ENCODE peak calls at places on chromosome 5, in six cellular contexts. I is foreskin fibroblast, V is natural killer cell, Z is colonic mucosa, L is RWPE1, R is hepatocyte. N is an unnamed sample.

GRCh38 chr5:124602925-124603650 is 143.4 kb downstream of the ZNF608 start:
- DNase-seq in I (peak; percentile 38), V (no peak), Z (no peak), L (no peak), R (no peak), N (peak; percentile 22)

GRCh38 chr5:147073098-147073497 is 161.7 kb upstream of the STK32A start:
- DNase-seq in I (no peak), V (no peak), Z (no peak), L (no peak), R (no peak), N (no peak)

GRCh38 chr5:64973226-64973625 is 204.5 kb downstream of the CWC27 start:
- DNase-seq in I (no peak), V (no peak), Z (no peak), L (no peak), R (no peak), N (no peak)

GRCh38 chr5:66151030-66151429 is 6.9 kb downstream of the SREK1 start:
- DNase-seq in I (no peak), V (no peak), Z (no peak), L (no peak), R (no peak), N (no peak)

GRCh38 chr5:114412509-114413171 is 50.8 kb downstream of the KCNN2 start:
- DNase-seq in I (peak; percentile 89), V (no peak), Z (no peak), L (peak; percentile 55), R (peak; percentile 58), N (no peak)

GRCh38 chr5:4907636-4908035 is 232.5 kb upstream of the ADAMTS16 start:
- DNase-seq in I (no peak), V (no peak), Z (no peak), L (no peak), R (no peak), N (no peak)

GRCh38 chr5:180640765-180641565 is 8.4 kb downstream of the FLT4 start:
- DNase-seq in I (no peak), V (no peak), Z (peak; percentile 14), L (no peak), R (no peak), N (no peak)

GRCh38 chr5:174745495-174745894 is 21.1 kb downstream of the MSX2 start:
- DNase-seq in I (no peak), V (no peak), Z (no peak), L (no peak), R (no peak), N (no peak)

GRCh38 chr5:78912085-78912771 is 72.9 kb downstream of the ARSB start:
- DNase-seq in I (peak; percentile 7), V (no peak), Z (no peak), L (no peak), R (no peak), N (no peak)

GRCh38 chr5:127754259-127754658 is 51.1 kb downstream of the CCDC192 start:
- DNase-seq in I (peak; percentile 11), V (no peak), Z (peak; percentile 44), L (no peak), R (peak; percentile 27), N (no peak)

GRCh38 chr5:94969174-94969573 is 315.7 kb downstream of the MCTP1 start:
- DNase-seq in I (peak; percentile 34), V (no peak), Z (no peak), L (peak; percentile 8), R (peak; percentile 8), N (no peak)

GRCh38 chr5:114658179-114658578 is 296.3 kb downstream of the KCNN2 start:
- DNase-seq in I (no peak), V (no peak), Z (no peak), L (no peak), R (peak; percentile 62), N (no peak)

GRCh38 chr5:123007292-123007691 is 29.2 kb downstream of the PPIC start:
- DNase-seq in I (no peak), V (no peak), Z (no peak), L (no peak), R (peak; percentile 16), N (no peak)

GRCh38 chr5:132704875-132705274 is 31.1 kb downstream of the IL4 start:
- DNase-seq in I (peak; percentile 69), V (no peak), Z (no peak), L (peak; percentile 35), R (no peak), N (no peak)

GRCh38 chr5:456351-457194 is 13.6 kb downstream of the EXOC3 start:
- DNase-seq in I (no peak), V (peak; percentile 3), Z (no peak), L (no peak), R (no peak), N (no peak)

GRCh38 chr5:346229-346935 is 24.9 kb downstream of the AHRR start:
- DNase-seq in I (no peak), V (no peak), Z (no peak), L (no peak), R (no peak), N (no peak)

GRCh38 chr5:89450149-89450538 is 567.2 kb upstream of the MEF2C start:
- DNase-seq in I (no peak), V (no peak), Z (no peak), L (no peak), R (no peak), N (no peak)

GRCh38 chr5:108382784-108383358 is 973 bp upstream of the FBXL17 start:
- DNase-seq in I (no peak), V (peak; percentile 22), Z (no peak), L (peak; percentile 45), R (peak; percentile 23), N (no peak)

GRCh38 chr5:16345454-16345853 is 120.1 kb downstream of the ZNF622 start:
- DNase-seq in I (no peak), V (no peak), Z (peak; percentile 19), L (no peak), R (no peak), N (no peak)

GRCh38 chr5:12095808-12096281 is 191.6 kb upstream of the CTNND2 start:
- DNase-seq in I (no peak), V (no peak), Z (no peak), L (no peak), R (no peak), N (no peak)

GRCh38 chr5:123087173-123088030 is 1.6 kb upstream of the PRDM6 start:
- DNase-seq in I (no peak), V (no peak), Z (no peak), L (no peak), R (no peak), N (no peak)

GRCh38 chr5:10563132-10563939 is 534 bp upstream of the ANKRD33B start:
- DNase-seq in I (peak; percentile 67), V (peak; percentile 58), Z (peak; percentile 48), L (peak; percentile 66), R (peak; percentile 65), N (peak; percentile 51)

GRCh38 chr5:35852084-35852734 is 4.5 kb upstream of the IL7R start:
- DNase-seq in I (peak; percentile 22), V (no peak), Z (no peak), L (no peak), R (no peak), N (no peak)

GRCh38 chr5:141753143-141753970 is 71.3 kb upstream of the ARAP3 start:
- DNase-seq in I (no peak), V (no peak), Z (no peak), L (no peak), R (no peak), N (no peak)

GRCh38 chr5:141758316-141758965 is 76.4 kb upstream of the ARAP3 start:
- DNase-seq in I (no peak), V (no peak), Z (no peak), L (no peak), R (peak; percentile 29), N (no peak)

GRCh38 chr5:141753971-141754713 is 72.1 kb upstream of the ARAP3 start:
- DNase-seq in I (peak; percentile 68), V (no peak), Z (peak; percentile 38), L (peak; percentile 88), R (peak; percentile 54), N (no peak)

GRCh38 chr5:141757402-141757801 is 75.4 kb upstream of the ARAP3 start:
- DNase-seq in I (peak; percentile 35), V (no peak), Z (peak; percentile 37), L (peak; percentile 88), R (peak; percentile 40), N (no peak)

DNA sequence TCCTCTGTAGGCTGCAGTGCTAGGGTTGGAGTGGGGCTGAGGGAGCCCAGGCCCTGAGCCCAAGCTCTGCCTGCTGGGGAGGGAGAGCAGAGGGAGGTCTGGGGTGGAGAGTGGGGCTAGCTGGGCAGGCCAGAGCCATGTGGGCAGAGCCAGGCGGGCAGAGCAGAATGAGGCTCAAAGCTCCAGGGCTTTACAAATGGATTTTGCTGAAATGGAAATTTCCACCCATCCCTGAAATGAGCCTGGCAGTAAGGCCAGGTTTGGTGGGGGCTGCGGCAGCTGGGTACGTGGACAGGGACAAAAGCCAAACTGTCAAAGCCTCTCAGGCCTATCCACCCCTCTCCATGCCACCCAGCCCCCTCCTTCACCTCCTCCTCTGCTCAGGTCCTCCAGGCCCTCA is 74.2 kb upstream of the ARAP3 start:
- DNase-seq in I (no peak), V (no peak), Z (no peak), L (no peak), R (no peak), N (no peak)
- TF ChIP-seq CTCF in I (no peak), V (no peak), Z (no peak), L (no peak), R (no peak), N (no peak)

GRCh38 chr5:74126294-74126693 is 500.3 kb downstream of the ARHGEF28 start:
- DNase-seq in I (no peak), V (no peak), Z (no peak), L (peak; percentile 54), R (no peak), N (no peak)

GRCh38 chr5:74124826-74125225 is 498.8 kb downstream of the ARHGEF28 start:
- DNase-seq in I (no peak), V (no peak), Z (no peak), L (no peak), R (no peak), N (no peak)

GRCh38 chr5:74131256-74131655 is 505.3 kb downstream of the ARHGEF28 start:
- DNase-seq in I (no peak), V (no peak), Z (no peak), L (no peak), R (no peak), N (no peak)

GRCh38 chr5:74130141-74130897 is 504.3 kb downstream of the ARHGEF28 start:
- DNase-seq in I (no peak), V (no peak), Z (no peak), L (no peak), R (no peak), N (no peak)

GRCh38 chr5:74127377-74128338 is 501.7 kb downstream of the ARHGEF28 start:
- DNase-seq in I (peak; percentile 38), V (no peak), Z (no peak), L (peak; percentile 69), R (peak; percentile 53), N (no peak)
- TF ChIP-seq CTCF in I (no peak), V (no peak), Z (no peak), L (peak; percentile 68), R (peak; percentile 42), N (peak; percentile 12)

GRCh38 chr5:165497707-165498106 is 1992.3 kb downstream of the MAT2B start:
- DNase-seq in I (peak; percentile 0), V (no peak), Z (no peak), L (peak; percentile 37), R (peak; percentile 11), N (no peak)
- TF ChIP-seq CTCF in I (no peak), V (no peak), Z (no peak), L (peak; percentile 24), R (no peak), N (peak; percentile 7)

GRCh38 chr5:57225553-57225952 is 51.7 kb downstream of the GPBP1 start:
- DNase-seq in I (no peak), V (no peak), Z (no peak), L (no peak), R (no peak), N (no peak)
- TF ChIP-seq CTCF in I (no peak), V (no peak), Z (no peak), L (no peak), R (no peak), N (no peak)